ENCODE peak calls at places on chromosomes 1 and 21, in seven cellular contexts. One of them, this sample, is unnamed. For H3K27me3, the result is how much of the 10 kb centered on the place peaks cover.

GRCh38 chr1:5632814-5633213 is 359.4 kb downstream of the NPHP4 start:
- DNase-seq in breast epithelium: no peak
- DNase-seq in CD4-positive, alpha-beta memory T cell: no peak
- DNase-seq in endothelial cell of umbilical vein: no peak
- DNase-seq in CD8-positive, alpha-beta T cell: no peak
- DNase-seq in ovary: no peak
- DNase-seq in pancreas: no peak
- DNase-seq in this sample: no peak

GRCh38 chr1:10682449-10683365 is 113.7 kb downstream of the CASZ1 start:
- DNase-seq in breast epithelium: no peak
- DNase-seq in CD4-positive, alpha-beta memory T cell: no peak
- DNase-seq in endothelial cell of umbilical vein: no peak
- DNase-seq in CD8-positive, alpha-beta T cell: no peak
- DNase-seq in ovary: no peak
- DNase-seq in pancreas: no peak
- DNase-seq in this sample: no peak

GRCh38 chr1:16075337-16076002 is 2.0 kb upstream of the FAM131C start:
- DNase-seq in breast epithelium: no peak
- DNase-seq in CD4-positive, alpha-beta memory T cell: no peak
- DNase-seq in endothelial cell of umbilical vein: no peak
- DNase-seq in CD8-positive, alpha-beta T cell: no peak
- DNase-seq in ovary: peak
- DNase-seq in pancreas: peak
- DNase-seq in this sample: no peak

GRCh38 chr1:32759997-32760623 is 57.0 kb downstream of the YARS1 start:
- DNase-seq in breast epithelium: peak
- DNase-seq in CD4-positive, alpha-beta memory T cell: no peak
- DNase-seq in endothelial cell of umbilical vein: no peak
- DNase-seq in CD8-positive, alpha-beta T cell: no peak
- DNase-seq in ovary: peak
- DNase-seq in pancreas: peak
- DNase-seq in this sample: peak

GRCh38 chr1:78383923-78384322 is 106.9 kb upstream of the PTGFR start:
- DNase-seq in breast epithelium: no peak
- DNase-seq in CD4-positive, alpha-beta memory T cell: no peak
- DNase-seq in endothelial cell of umbilical vein: no peak
- DNase-seq in CD8-positive, alpha-beta T cell: no peak
- DNase-seq in ovary: no peak
- DNase-seq in pancreas: no peak
- DNase-seq in this sample: no peak

GRCh38 chr21:45992311-45993209 is 11.0 kb downstream of the COL6A1 start:
- DNase-seq in breast epithelium: peak
- DNase-seq in CD4-positive, alpha-beta memory T cell: no peak
- DNase-seq in endothelial cell of umbilical vein: no peak
- DNase-seq in CD8-positive, alpha-beta T cell: peak
- DNase-seq in ovary: peak
- DNase-seq in pancreas: peak
- DNase-seq in this sample: no peak

GRCh38 chr1:82931051-82931450 is 1067.9 kb downstream of the TTLL7 start:
- DNase-seq in breast epithelium: no peak
- DNase-seq in CD4-positive, alpha-beta memory T cell: peak
- DNase-seq in endothelial cell of umbilical vein: peak
- DNase-seq in CD8-positive, alpha-beta T cell: no peak
- DNase-seq in ovary: no peak
- DNase-seq in pancreas: no peak
- DNase-seq in this sample: no peak

GRCh38 chr1:27455166-27455811 is 34.7 kb downstream of the WASF2 start:
- DNase-seq in breast epithelium: no peak
- DNase-seq in CD4-positive, alpha-beta memory T cell: peak
- DNase-seq in endothelial cell of umbilical vein: no peak
- DNase-seq in CD8-positive, alpha-beta T cell: peak
- DNase-seq in ovary: no peak
- DNase-seq in pancreas: no peak
- DNase-seq in this sample: no peak

GRCh38 chr1:12293416-12293815 is 63.6 kb downstream of the VPS13D start:
- DNase-seq in breast epithelium: no peak
- DNase-seq in CD4-positive, alpha-beta memory T cell: no peak
- DNase-seq in endothelial cell of umbilical vein: no peak
- DNase-seq in CD8-positive, alpha-beta T cell: no peak
- DNase-seq in ovary: no peak
- DNase-seq in pancreas: no peak
- DNase-seq in this sample: no peak

GRCh38 chr1:211703812-211704566 is 28.6 kb upstream of the NEK2 start:
- DNase-seq in breast epithelium: no peak
- DNase-seq in CD4-positive, alpha-beta memory T cell: no peak
- DNase-seq in endothelial cell of umbilical vein: no peak
- DNase-seq in CD8-positive, alpha-beta T cell: no peak
- DNase-seq in ovary: no peak
- DNase-seq in pancreas: peak
- DNase-seq in this sample: no peak

GRCh38 chr1:187396226-187396625 is 567.5 kb downstream of the PLA2G4A start:
- DNase-seq in breast epithelium: no peak
- DNase-seq in CD4-positive, alpha-beta memory T cell: no peak
- DNase-seq in endothelial cell of umbilical vein: no peak
- DNase-seq in CD8-positive, alpha-beta T cell: no peak
- DNase-seq in ovary: no peak
- DNase-seq in pancreas: no peak
- DNase-seq in this sample: no peak

GRCh38 chr1:245735831-245736530 is 581.2 kb downstream of the KIF26B start:
- DNase-seq in breast epithelium: no peak
- DNase-seq in CD4-positive, alpha-beta memory T cell: no peak
- DNase-seq in endothelial cell of umbilical vein: no peak
- DNase-seq in CD8-positive, alpha-beta T cell: no peak
- DNase-seq in ovary: no peak
- DNase-seq in pancreas: no peak
- DNase-seq in this sample: no peak

GRCh38 chr1:205943245-205943644 is at the start of gene SLC26A9:
- DNase-seq in breast epithelium: no peak
- DNase-seq in CD4-positive, alpha-beta memory T cell: no peak
- DNase-seq in endothelial cell of umbilical vein: no peak
- DNase-seq in CD8-positive, alpha-beta T cell: no peak
- DNase-seq in ovary: no peak
- DNase-seq in pancreas: no peak
- DNase-seq in this sample: no peak

GRCh38 chr1:58773406-58773840 is 10.4 kb downstream of the JUN start:
- DNase-seq in breast epithelium: peak
- DNase-seq in CD4-positive, alpha-beta memory T cell: no peak
- DNase-seq in endothelial cell of umbilical vein: peak
- DNase-seq in CD8-positive, alpha-beta T cell: no peak
- DNase-seq in ovary: no peak
- DNase-seq in pancreas: peak
- DNase-seq in this sample: peak

GRCh38 chr1:63773815-63774616 is at the start of gene ROR1:
- DNase-seq in breast epithelium: peak
- DNase-seq in CD4-positive, alpha-beta memory T cell: no peak
- DNase-seq in endothelial cell of umbilical vein: peak
- DNase-seq in CD8-positive, alpha-beta T cell: peak
- DNase-seq in ovary: peak
- DNase-seq in pancreas: peak
- DNase-seq in this sample: peak

DNA sequence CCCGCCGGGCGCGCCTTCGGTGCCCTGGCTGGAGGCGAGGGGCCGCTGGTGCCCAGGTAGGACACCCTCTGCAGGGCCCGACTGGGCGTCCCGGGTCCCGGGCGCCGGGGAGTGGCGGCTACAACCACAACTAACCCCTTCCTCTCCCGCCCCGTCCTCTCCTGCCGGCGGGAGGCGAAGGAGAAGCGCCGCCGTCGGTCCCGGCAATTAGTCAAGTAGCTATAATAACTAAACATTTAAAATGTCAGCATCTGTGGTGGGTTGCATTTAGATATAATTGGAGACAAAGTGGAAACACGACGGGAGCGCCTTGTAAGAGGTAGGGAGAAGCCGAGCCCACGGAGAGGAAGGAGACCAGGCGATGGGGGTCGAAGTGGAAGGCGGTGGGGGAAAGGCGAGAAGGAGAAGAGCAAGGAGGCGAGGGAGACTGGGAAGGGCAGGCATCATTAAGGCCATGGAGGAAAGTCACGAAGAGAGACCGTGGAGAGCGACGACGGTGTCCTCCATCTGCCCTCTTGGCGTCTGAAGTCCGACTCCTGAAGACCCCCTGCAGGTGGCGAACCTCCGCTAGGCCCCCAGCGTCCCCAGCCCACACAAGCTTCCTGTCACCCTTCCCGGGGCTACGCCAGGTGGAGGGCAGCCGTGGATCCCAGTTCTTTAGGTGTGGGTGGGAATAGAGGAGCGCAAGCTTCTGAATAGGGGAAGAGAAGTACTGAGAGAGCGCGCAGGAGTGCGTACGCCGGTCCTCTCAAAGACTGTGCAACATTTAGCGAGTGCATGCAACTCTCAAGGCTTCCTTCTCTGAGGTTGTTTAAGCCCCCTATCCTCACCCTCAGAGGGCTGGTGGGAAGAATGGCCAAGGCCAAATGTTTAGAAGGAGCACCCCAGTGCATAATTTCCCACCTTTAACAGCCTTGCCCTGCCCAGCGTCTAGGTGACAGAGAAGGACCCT is 1.6 kb downstream of the CNIH3 start:
- DNase-seq in breast epithelium: no peak
- DNase-seq in CD4-positive, alpha-beta memory T cell: no peak
- DNase-seq in endothelial cell of umbilical vein: no peak
- DNase-seq in CD8-positive, alpha-beta T cell: no peak
- DNase-seq in ovary: no peak
- DNase-seq in pancreas: no peak
- DNase-seq in this sample: no peak
- H3K4me3 ChIP-seq in breast epithelium: peak
- H3K4me3 ChIP-seq in CD4-positive, alpha-beta memory T cell: no peak
- H3K4me3 ChIP-seq in endothelial cell of umbilical vein: no peak
- H3K4me3 ChIP-seq in CD8-positive, alpha-beta T cell: peak
- H3K4me3 ChIP-seq in ovary: no peak
- H3K4me3 ChIP-seq in pancreas: no peak
- H3K4me3 ChIP-seq in this sample: peak

DNA sequence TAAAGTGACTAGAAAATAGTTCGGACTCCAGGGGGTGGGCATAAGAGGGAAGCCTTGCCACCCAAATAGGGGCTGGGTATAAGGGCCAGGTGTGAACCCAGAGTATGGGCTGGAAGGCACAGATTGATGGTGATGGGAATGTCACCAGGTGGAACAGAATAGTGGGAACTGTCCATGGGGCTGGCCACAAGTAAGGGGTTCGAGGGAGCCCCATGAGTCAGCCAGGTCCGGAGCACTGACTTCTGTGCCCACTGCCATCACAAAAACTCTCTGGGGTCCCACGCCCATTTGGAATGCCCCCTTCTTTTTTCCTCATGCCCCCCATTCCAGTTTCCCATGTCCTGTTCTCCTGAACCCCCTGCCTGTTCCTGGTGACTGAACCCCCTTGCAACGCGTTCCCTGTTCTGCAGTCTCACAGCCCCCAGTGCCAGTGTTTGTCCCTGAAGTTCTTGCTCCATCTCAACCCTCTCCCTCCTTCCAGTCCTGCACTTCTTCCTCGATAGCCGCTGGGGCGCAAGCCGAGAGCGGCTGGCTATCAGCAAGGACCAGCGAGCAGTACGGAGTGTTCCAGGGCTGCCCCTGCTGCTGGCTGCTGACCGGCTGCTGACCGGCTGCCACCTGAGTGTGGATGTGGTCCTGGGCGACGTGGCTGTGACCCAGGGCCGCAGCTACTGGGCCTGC is 7.9 kb downstream of the TRIM46 start:
- DNase-seq in breast epithelium: no peak
- DNase-seq in CD4-positive, alpha-beta memory T cell: no peak
- DNase-seq in endothelial cell of umbilical vein: no peak
- DNase-seq in CD8-positive, alpha-beta T cell: no peak
- DNase-seq in ovary: no peak
- DNase-seq in pancreas: no peak
- DNase-seq in this sample: no peak
- H3K27me3 ChIP-seq in breast epithelium: under half
- H3K27me3 ChIP-seq in CD4-positive, alpha-beta memory T cell: under half
- H3K27me3 ChIP-seq in endothelial cell of umbilical vein: under half
- H3K27me3 ChIP-seq in CD8-positive, alpha-beta T cell: under half
- H3K27me3 ChIP-seq in ovary: under half
- H3K27me3 ChIP-seq in pancreas: under half
- H3K27me3 ChIP-seq in this sample: under half

DNA sequence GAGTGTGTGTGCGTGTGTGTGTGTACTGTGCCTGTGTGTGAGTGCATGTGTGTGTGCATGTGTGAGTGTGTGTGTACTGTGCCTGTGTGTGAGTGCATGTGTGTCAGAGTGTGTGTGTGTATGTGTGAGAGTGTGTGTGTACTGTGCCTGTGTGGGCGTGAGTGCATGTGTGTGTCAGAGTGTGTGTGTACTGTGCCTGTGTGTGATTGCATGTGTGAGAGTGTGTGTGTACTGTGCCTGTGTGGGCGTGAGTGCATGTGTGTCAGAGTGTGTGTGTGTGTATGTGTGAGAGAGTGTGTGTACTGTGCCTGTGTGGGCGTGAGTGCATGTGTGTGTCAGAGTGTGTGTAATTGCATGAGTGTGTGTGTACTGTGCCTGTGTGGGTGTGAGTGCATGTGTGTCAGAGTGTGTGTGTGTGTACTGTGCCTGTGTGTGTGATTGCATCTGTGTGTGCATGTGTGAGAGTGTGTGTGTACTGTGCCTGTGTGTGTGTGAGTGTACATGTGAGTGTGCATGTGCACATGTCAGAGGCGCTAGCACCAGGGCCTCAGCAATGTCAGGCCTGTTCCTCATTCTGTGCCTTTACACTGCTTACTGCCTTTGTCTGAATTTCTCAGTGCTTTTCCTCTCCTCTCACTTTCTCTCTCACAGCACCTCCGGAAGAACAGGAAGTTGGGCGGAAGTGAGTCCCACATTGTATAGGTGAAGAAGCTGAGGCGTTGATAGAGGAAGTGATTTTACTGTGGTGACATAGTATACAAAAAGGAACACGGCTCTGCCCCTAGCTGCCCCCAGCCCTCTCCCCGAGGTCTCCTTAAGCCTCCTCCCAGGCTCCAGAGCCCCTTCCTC is 4.9 kb downstream of the SLC5A9 start:
- DNase-seq in breast epithelium: no peak
- DNase-seq in CD4-positive, alpha-beta memory T cell: peak
- DNase-seq in endothelial cell of umbilical vein: no peak
- DNase-seq in CD8-positive, alpha-beta T cell: no peak
- DNase-seq in ovary: no peak
- DNase-seq in pancreas: no peak
- DNase-seq in this sample: no peak
- H3K4me3 ChIP-seq in breast epithelium: no peak
- H3K4me3 ChIP-seq in CD4-positive, alpha-beta memory T cell: no peak
- H3K4me3 ChIP-seq in endothelial cell of umbilical vein: no peak
- H3K4me3 ChIP-seq in CD8-positive, alpha-beta T cell: peak
- H3K4me3 ChIP-seq in ovary: no peak
- H3K4me3 ChIP-seq in pancreas: no peak
- H3K4me3 ChIP-seq in this sample: no peak

DNA sequence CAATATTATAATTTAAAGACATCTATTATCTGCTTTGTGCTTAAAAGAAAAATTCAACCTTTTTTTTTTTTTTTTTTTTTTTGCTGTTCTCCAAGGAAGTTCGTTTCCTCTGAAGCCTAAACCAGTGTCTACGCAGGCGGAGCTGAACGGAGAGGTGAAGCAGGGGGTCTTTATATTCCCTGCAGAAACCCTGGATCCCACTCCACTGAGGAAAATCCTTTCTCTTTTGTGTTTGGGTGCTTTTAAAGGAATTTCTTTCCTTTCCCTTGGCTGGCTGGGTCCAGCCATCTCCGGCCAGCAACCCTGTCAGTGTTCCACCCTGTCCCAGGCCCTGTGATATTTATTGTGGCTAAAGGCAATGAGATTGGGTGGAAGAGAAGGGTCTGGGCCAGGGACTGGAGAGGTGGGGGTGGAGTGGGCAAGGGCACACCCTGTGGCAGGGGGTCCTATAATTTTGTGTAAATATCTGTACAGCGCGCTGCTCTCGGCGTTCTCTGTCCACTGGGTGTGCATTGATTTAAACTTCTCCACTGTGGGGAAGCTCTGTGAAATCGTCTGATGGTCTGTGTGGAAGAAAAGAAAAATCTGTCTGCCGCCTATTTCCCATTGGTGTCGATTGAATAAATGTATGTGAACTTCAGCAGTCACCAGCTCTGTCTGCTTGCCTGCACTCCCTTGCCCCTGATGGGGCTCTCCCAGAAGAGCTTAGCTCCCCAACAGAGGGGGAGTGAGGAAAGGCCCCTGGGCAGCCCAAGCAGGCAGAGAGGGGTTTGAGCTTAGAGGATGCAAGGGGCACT is 2.4 kb downstream of the FOXD2 start:
- DNase-seq in breast epithelium: no peak
- DNase-seq in CD4-positive, alpha-beta memory T cell: no peak
- DNase-seq in endothelial cell of umbilical vein: no peak
- DNase-seq in CD8-positive, alpha-beta T cell: no peak
- DNase-seq in ovary: no peak
- DNase-seq in pancreas: no peak
- DNase-seq in this sample: no peak
- H3K27me3 ChIP-seq in breast epithelium: half or more
- H3K27me3 ChIP-seq in CD4-positive, alpha-beta memory T cell: under half
- H3K27me3 ChIP-seq in endothelial cell of umbilical vein: half or more
- H3K27me3 ChIP-seq in CD8-positive, alpha-beta T cell: under half
- H3K27me3 ChIP-seq in ovary: under half
- H3K27me3 ChIP-seq in pancreas: under half
- H3K27me3 ChIP-seq in this sample: under half

This sample was measured in PC-9.